ENCODE peak calls at places on chromosome 12, in four cellular contexts. One of them, this sample, is unnamed.

GRCh38 chr12:3527736-3528135 is 36.7 kb downstream of the PRMT8 start:
- DNase-seq in ovary: no peak
- DNase-seq in adrenal gland: no peak
- DNase-seq in K562: no peak
- DNase-seq in this sample: no peak

GRCh38 chr12:9252256-9252655 is 44.1 kb upstream of the PZP start:
- DNase-seq in ovary: no peak
- DNase-seq in K562: no peak
- DNase-seq in adrenal gland: no peak
- DNase-seq in this sample: no peak

GRCh38 chr12:28506271-28506670 is 316.0 kb downstream of the CCDC91 start:
- DNase-seq in ovary: no peak
- DNase-seq in K562: no peak
- DNase-seq in adrenal gland: no peak
- DNase-seq in this sample: no peak

GRCh38 chr12:32826807-32827412 is 69.7 kb downstream of the PKP2 start:
- DNase-seq in K562: no peak
- DNase-seq in adrenal gland: no peak
- DNase-seq in ovary: no peak
- DNase-seq in this sample: no peak

GRCh38 chr12:34396006-34396860 is 373.9 kb downstream of the ALG10 start:
- DNase-seq in adrenal gland: peak
- DNase-seq in ovary: peak
- DNase-seq in K562: no peak
- DNase-seq in this sample: peak

GRCh38 chr12:127811988-127812387 is 455.0 kb upstream of the TMEM132C start:
- DNase-seq in adrenal gland: no peak
- DNase-seq in ovary: no peak
- DNase-seq in K562: no peak
- DNase-seq in this sample: no peak

GRCh38 chr12:1880153-1880845 is 38.2 kb downstream of the CACNA2D4 start:
- DNase-seq in adrenal gland: peak
- DNase-seq in ovary: no peak
- DNase-seq in K562: no peak
- DNase-seq in this sample: no peak

GRCh38 chr12:71164877-71165197 is 7.0 kb upstream of the TSPAN8 start:
- DNase-seq in K562: no peak
- DNase-seq in ovary: no peak
- DNase-seq in adrenal gland: no peak
- DNase-seq in this sample: peak

GRCh38 chr12:26340649-26341048 is 145.3 kb downstream of the SSPN start:
- DNase-seq in K562: no peak
- DNase-seq in adrenal gland: no peak
- DNase-seq in ovary: no peak
- DNase-seq in this sample: peak

GRCh38 chr12:75820848-75821578 is 210.6 kb downstream of the PHLDA1 start:
- DNase-seq in ovary: peak
- DNase-seq in K562: no peak
- DNase-seq in adrenal gland: peak
- DNase-seq in this sample: peak

GRCh38 chr12:93165384-93165932 is 212.3 kb upstream of the NUDT4 start:
- DNase-seq in ovary: no peak
- DNase-seq in adrenal gland: no peak
- DNase-seq in K562: no peak
- DNase-seq in this sample: no peak

GRCh38 chr12:64256166-64256800 is 34.2 kb upstream of the KICS2 start:
- DNase-seq in adrenal gland: no peak
- DNase-seq in K562: peak
- DNase-seq in ovary: no peak
- DNase-seq in this sample: no peak

GRCh38 chr12:30836656-30837445 is 82.1 kb upstream of the CAPRIN2 start:
- DNase-seq in adrenal gland: no peak
- DNase-seq in ovary: no peak
- DNase-seq in K562: no peak
- DNase-seq in this sample: no peak

GRCh38 chr12:1044697-1045096 is 53.7 kb downstream of the ERC1 start:
- DNase-seq in K562: no peak
- DNase-seq in ovary: no peak
- DNase-seq in adrenal gland: no peak
- DNase-seq in this sample: no peak

GRCh38 chr12:93786669-93787397 is 109.7 kb downstream of the CRADD start:
- DNase-seq in K562: no peak
- DNase-seq in adrenal gland: no peak
- DNase-seq in ovary: no peak
- DNase-seq in this sample: no peak

GRCh38 chr12:52300796-52301691 is 9.7 kb upstream of the KRT81 start:
- DNase-seq in K562: no peak
- DNase-seq in ovary: no peak
- DNase-seq in adrenal gland: no peak
- DNase-seq in this sample: no peak

GRCh38 chr12:91778938-91779400 is 366.7 kb downstream of the BTG1 start:
- DNase-seq in K562: peak
- DNase-seq in adrenal gland: peak
- DNase-seq in ovary: no peak
- DNase-seq in this sample: peak

GRCh38 chr12:110084314-110085015 is 36.1 kb upstream of the C12orf76 start:
- DNase-seq in ovary: no peak
- DNase-seq in K562: no peak
- DNase-seq in adrenal gland: no peak
- DNase-seq in this sample: no peak

GRCh38 chr12:93111791-93112208 is 182.7 kb upstream of the EEA1 start:
- DNase-seq in K562: no peak
- DNase-seq in ovary: no peak
- DNase-seq in adrenal gland: no peak
- DNase-seq in this sample: no peak

GRCh38 chr12:21683115-21683514 is 25.5 kb upstream of the LDHB start:
- DNase-seq in K562: no peak
- DNase-seq in adrenal gland: no peak
- DNase-seq in ovary: no peak
- DNase-seq in this sample: no peak

GRCh38 chr12:53989227-53990113 is 4.5 kb downstream of the HOXC10 start:
- DNase-seq in ovary: no peak
- DNase-seq in adrenal gland: peak
- DNase-seq in K562: no peak
- DNase-seq in this sample: no peak

GRCh38 chr12:11075642-11076041 is 13.5 kb upstream of the TAS2R46 start:
- DNase-seq in ovary: no peak
- DNase-seq in adrenal gland: no peak
- DNase-seq in K562: no peak
- DNase-seq in this sample: no peak

GRCh38 chr12:32249701-32250270 is 143.1 kb downstream of the BICD1 start:
- DNase-seq in K562: no peak
- DNase-seq in ovary: no peak
- DNase-seq in adrenal gland: no peak
- DNase-seq in this sample: no peak

GRCh38 chr12:34405286-34406227 is 383.3 kb downstream of the ALG10 start:
- DNase-seq in ovary: peak
- DNase-seq in adrenal gland: peak
- DNase-seq in K562: peak
- DNase-seq in this sample: peak

GRCh38 chr12:39103552-39104165 is 198.3 kb upstream of the CPNE8 start:
- DNase-seq in K562: peak
- DNase-seq in adrenal gland: peak
- DNase-seq in ovary: no peak
- DNase-seq in this sample: no peak

GRCh38 chr12:29943683-29944082 is 159.9 kb upstream of the TMTC1 start:
- DNase-seq in K562: no peak
- DNase-seq in ovary: no peak
- DNase-seq in adrenal gland: no peak
- DNase-seq in this sample: no peak

GRCh38 chr12:50120953-50121352 is 8.9 kb downstream of the COX14 start:
- DNase-seq in ovary: no peak
- DNase-seq in K562: no peak
- DNase-seq in adrenal gland: no peak
- DNase-seq in this sample: no peak

GRCh38 chr12:53481957-53482586 is 17.2 kb downstream of the MAP3K12 start:
- DNase-seq in adrenal gland: no peak
- DNase-seq in K562: no peak
- DNase-seq in ovary: peak
- DNase-seq in this sample: no peak

GRCh38 chr12:14390885-14391530 is 25.5 kb downstream of the ATF7IP start:
- DNase-seq in K562: no peak
- DNase-seq in adrenal gland: no peak
- DNase-seq in ovary: no peak
- DNase-seq in this sample: no peak

GRCh38 chr12:116045158-116045557 is 232.3 kb downstream of the MED13L start:
- DNase-seq in ovary: no peak
- DNase-seq in adrenal gland: no peak
- DNase-seq in K562: no peak
- DNase-seq in this sample: no peak

GRCh38 chr12:51972849-51973273 is 21.4 kb downstream of the ACVR1B start:
- DNase-seq in K562: peak
- DNase-seq in adrenal gland: peak
- DNase-seq in ovary: no peak
- DNase-seq in this sample: peak

GRCh38 chr12:4272014-4272975 is 1.3 kb upstream of the CCND2 start:
- DNase-seq in ovary: peak
- DNase-seq in adrenal gland: peak
- DNase-seq in K562: peak
- DNase-seq in this sample: peak

GRCh38 chr12:32809196-32809595 is 53.5 kb upstream of the YARS2 start:
- DNase-seq in ovary: no peak
- DNase-seq in adrenal gland: no peak
- DNase-seq in K562: no peak
- DNase-seq in this sample: no peak

GRCh38 chr12:66497000-66497897 is 181.6 kb downstream of the GRIP1 start:
- DNase-seq in adrenal gland: no peak
- DNase-seq in ovary: no peak
- DNase-seq in K562: no peak
- DNase-seq in this sample: no peak

GRCh38 chr12:68823711-68824110 is 15.7 kb downstream of the MDM2 start:
- DNase-seq in adrenal gland: no peak
- DNase-seq in ovary: no peak
- DNase-seq in K562: no peak
- DNase-seq in this sample: no peak
- H3K4me3 ChIP-seq in adrenal gland: no peak
- H3K4me3 ChIP-seq in ovary: no peak
- H3K4me3 ChIP-seq in K562: no peak
- H3K4me3 ChIP-seq in this sample: no peak

DNA sequence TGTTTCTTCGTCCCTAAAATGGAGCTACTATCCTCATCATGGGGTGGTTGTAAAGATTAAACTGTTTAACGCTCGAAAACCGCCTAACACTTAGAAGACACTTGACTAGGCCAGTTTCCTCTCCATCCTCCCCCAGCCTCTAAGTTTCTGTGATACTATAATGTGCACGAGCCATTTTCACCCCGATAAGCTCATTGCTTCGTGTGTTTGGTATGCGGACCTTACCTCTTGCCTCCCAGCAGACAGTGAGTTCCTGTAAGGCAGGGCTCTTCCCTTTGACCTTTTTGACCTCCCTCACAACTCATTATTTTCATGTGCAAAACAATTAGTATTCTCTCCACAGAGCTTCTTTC is 499 bp upstream of the GXYLT1 start:
- DNase-seq in ovary: no peak
- DNase-seq in adrenal gland: no peak
- DNase-seq in K562: no peak
- DNase-seq in this sample: no peak
- TF ChIP-seq POLR2A in ovary: no peak
- TF ChIP-seq POLR2A in adrenal gland: no peak
- TF ChIP-seq POLR2A in K562: no peak
- TF ChIP-seq POLR2A in this sample: no peak

GRCh38 chr12:82019533-82019932 is 260.4 kb upstream of the PPFIA2 start:
- DNase-seq in ovary: no peak
- DNase-seq in adrenal gland: no peak
- DNase-seq in K562: no peak
- DNase-seq in this sample: no peak
- TF ChIP-seq CTCF in ovary: no peak
- TF ChIP-seq CTCF in adrenal gland: no peak
- TF ChIP-seq CTCF in K562: no peak
- TF ChIP-seq CTCF in this sample: no peak

DNA sequence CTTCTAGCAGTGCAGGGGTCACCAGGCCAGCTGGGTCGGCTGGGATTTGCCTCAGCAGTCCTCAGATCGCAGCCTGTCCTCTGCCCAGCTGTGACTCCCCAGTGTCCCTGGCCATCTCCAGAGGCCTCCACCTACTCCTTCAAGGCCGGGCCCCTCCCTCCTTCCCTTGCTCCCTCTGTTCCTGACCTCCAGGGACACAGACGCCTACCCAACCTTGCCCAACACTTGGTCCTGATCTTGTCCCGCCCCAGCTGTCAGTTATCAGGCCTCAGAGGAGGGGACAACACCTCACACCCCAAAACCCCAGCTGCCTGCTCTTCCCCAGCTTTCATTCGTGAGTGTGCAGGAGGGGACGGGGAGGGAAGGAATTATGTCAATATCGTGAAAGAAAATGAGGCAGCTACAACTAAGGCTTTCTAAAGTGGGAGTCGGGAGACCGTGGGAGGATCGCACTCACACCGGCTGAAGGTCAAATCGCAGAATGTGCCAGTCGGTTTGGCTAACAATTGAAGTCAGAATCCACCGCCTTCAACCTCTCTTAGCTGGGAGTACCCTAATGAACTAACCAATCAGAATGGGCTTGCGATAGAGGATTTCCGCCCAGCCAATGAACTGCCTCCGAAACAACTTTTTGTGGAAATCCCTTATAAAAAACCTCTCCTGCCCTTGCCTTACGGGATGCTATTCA is 9.4 kb upstream of the PLBD2 start:
- DNase-seq in ovary: peak
- DNase-seq in adrenal gland: peak
- DNase-seq in K562: no peak
- DNase-seq in this sample: no peak
- H3K4me3 ChIP-seq in ovary: no peak
- H3K4me3 ChIP-seq in adrenal gland: no peak
- H3K4me3 ChIP-seq in K562: no peak
- H3K4me3 ChIP-seq in this sample: no peak

DNA sequence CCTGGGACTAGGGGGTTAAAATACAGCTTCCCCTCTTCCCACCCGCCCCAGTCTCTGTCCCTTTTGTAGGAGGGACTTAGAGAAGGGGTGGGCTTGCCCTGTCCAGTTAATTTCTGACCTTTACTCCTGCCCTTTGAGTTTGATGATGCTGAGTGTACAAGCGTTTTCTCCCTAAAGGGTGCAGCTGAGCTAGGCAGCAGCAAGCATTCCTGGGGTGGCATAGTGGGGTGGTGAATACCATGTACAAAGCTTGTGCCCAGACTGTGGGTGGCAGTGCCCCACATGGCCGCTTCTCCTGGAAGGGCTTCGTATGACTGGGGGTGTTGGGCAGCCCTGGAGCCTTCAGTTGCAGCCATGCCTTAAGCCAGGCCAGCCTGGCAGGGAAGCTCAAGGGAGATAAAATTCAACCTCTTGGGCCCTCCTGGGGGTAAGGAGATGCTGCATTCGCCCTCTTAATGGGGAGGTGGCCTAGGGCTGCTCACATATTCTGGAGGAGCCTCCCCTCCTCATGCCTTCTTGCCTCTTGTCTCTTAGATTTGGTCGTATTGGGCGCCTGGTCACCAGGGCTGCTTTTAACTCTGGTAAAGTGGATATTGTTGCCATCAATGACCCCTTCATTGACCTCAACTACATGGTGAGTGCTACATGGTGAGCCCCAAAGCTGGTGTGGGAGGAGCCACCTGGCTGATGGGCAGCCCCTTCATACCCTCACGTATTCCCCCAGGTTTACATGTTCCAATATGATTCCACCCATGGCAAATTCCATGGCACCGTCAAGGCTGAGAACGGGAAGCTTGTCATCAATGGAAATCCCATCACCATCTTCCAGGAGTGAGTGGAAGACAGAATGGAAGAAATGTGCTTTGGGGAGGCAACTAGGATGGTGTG is 1.9 kb downstream of the GAPDH start:
- DNase-seq in adrenal gland: no peak
- DNase-seq in ovary: no peak
- DNase-seq in K562: no peak
- DNase-seq in this sample: no peak
- TF ChIP-seq POLR2A in adrenal gland: no peak
- TF ChIP-seq POLR2A in ovary: no peak
- TF ChIP-seq POLR2A in K562: peak
- TF ChIP-seq POLR2A in this sample: no peak

This sample was measured in transverse colon.